ENCODE peak calls at places on chromosomes 11 and 22, in nine cellular contexts. Z, A, C, T, Q, J, V, E and F are unnamed samples.
A peak's percentile ranks its signal among the peaks of the same experiment; 100 is the strongest.

GRCh38 chr11:102427068-102427467 is 25.5 kb downstream of the TMEM123 start:
- DNase-seq in Z (no peak), A (no peak), C (no peak), T (no peak), Q (peak; percentile 71), J (no peak), V (no peak), E (no peak), F (no peak)

GRCh38 chr11:44320289-44320973 is 10.5 kb upstream of the ALX4 start:
- DNase-seq in Z (no peak), A (no peak), C (no peak), T (no peak), Q (no peak), J (no peak), V (no peak), E (no peak), F (no peak)

GRCh38 chr11:42631223-42631843 is 680.5 kb upstream of the API5 start:
- DNase-seq in Z (no peak), A (no peak), C (no peak), T (no peak), Q (peak; percentile 24), J (peak; percentile 78), V (no peak), E (no peak), F (peak; percentile 47)

GRCh38 chr22:33210129-33210784 is 152.1 kb upstream of the SYN3 start:
- DNase-seq in Z (no peak), A (no peak), C (peak; percentile 24), T (no peak), Q (peak; percentile 5), J (peak; percentile 47), V (no peak), E (no peak), F (peak; percentile 37)

GRCh38 chr11:9530020-9530628 is 43.3 kb upstream of the WEE1 start:
- DNase-seq in Z (no peak), A (no peak), C (no peak), T (no peak), Q (no peak), J (no peak), V (no peak), E (no peak), F (peak; percentile 26)

GRCh38 chr11:21426931-21427330 is 757.5 kb downstream of the NELL1 start:
- DNase-seq in Z (no peak), A (no peak), C (no peak), T (no peak), Q (no peak), J (no peak), V (no peak), E (no peak), F (no peak)

GRCh38 chr22:22404598-22405284 is 103.8 kb downstream of the ZNF280B start:
- DNase-seq in Z (no peak), A (no peak), C (no peak), T (no peak), Q (no peak), J (no peak), V (no peak), E (no peak), F (no peak)

GRCh38 chr11:36240746-36241295 is 48.4 kb downstream of the COMMD9 start:
- DNase-seq in Z (no peak), A (no peak), C (no peak), T (no peak), Q (no peak), J (no peak), V (no peak), E (no peak), F (no peak)

GRCh38 chr22:42180349-42180842 is 49.8 kb upstream of the CYP2D6 start:
- DNase-seq in Z (no peak), A (no peak), C (no peak), T (no peak), Q (no peak), J (peak; percentile 77), V (no peak), E (no peak), F (no peak)

GRCh38 chr11:116558504-116559252 is 214.1 kb downstream of the BUD13 start:
- DNase-seq in Z (no peak), A (no peak), C (no peak), T (no peak), Q (no peak), J (no peak), V (no peak), E (peak; percentile 49), F (no peak)

GRCh38 chr22:44112191-44112590 is 68.5 kb upstream of the PARVG start:
- DNase-seq in Z (no peak), A (no peak), C (no peak), T (no peak), Q (no peak), J (no peak), V (no peak), E (no peak), F (no peak)

GRCh38 chr11:61028135-61028729 is 56.8 kb downstream of the CD6 start:
- DNase-seq in Z (no peak), A (no peak), C (no peak), T (no peak), Q (no peak), J (peak; percentile 53), V (no peak), E (no peak), F (no peak)

GRCh38 chr22:39500101-39500500 is 2.0 kb upstream of the MIEF1 start:
- DNase-seq in Z (no peak), A (no peak), C (no peak), T (no peak), Q (no peak), J (no peak), V (no peak), E (no peak), F (no peak)

GRCh38 chr22:22877523-22878210 is 9.9 kb upstream of the IGLL5 start:
- DNase-seq in Z (no peak), A (peak; percentile 50), C (peak; percentile 51), T (peak; percentile 5), Q (no peak), J (peak; percentile 64), V (no peak), E (no peak), F (peak; percentile 53)

GRCh38 chr11:35811783-35812182 is 132.1 kb upstream of the LDLRAD3 start:
- DNase-seq in Z (no peak), A (no peak), C (no peak), T (no peak), Q (no peak), J (no peak), V (no peak), E (no peak), F (no peak)